ENCODE peak calls at places on chromosomes 3 and 15, in four cellular contexts. One of them, this sample, is unnamed.

GRCh38 chr15:92523176-92523575 is 129.5 kb downstream of the ST8SIA2 start:
- DNase-seq in foreskin fibroblast: no peak
- DNase-seq in IMR-90: no peak
- DNase-seq in dorsolateral prefrontal cortex: no peak
- DNase-seq in this sample: no peak

GRCh38 chr3:14508966-14509795 is 31.0 kb downstream of the GRIP2 start:
- DNase-seq in foreskin fibroblast: no peak
- DNase-seq in IMR-90: peak
- DNase-seq in dorsolateral prefrontal cortex: peak
- DNase-seq in this sample: no peak

GRCh38 chr15:60804986-60805949 is 326.3 kb upstream of the ICE2 start:
- DNase-seq in foreskin fibroblast: no peak
- DNase-seq in IMR-90: peak
- DNase-seq in dorsolateral prefrontal cortex: no peak
- DNase-seq in this sample: no peak

GRCh38 chr3:142929109-142929508 is 34.4 kb downstream of the PAQR9 start:
- DNase-seq in foreskin fibroblast: no peak
- DNase-seq in IMR-90: peak
- DNase-seq in dorsolateral prefrontal cortex: no peak
- DNase-seq in this sample: peak

GRCh38 chr3:17949116-17949515 is 206.7 kb upstream of the TBC1D5 start:
- DNase-seq in foreskin fibroblast: no peak
- DNase-seq in IMR-90: no peak
- DNase-seq in dorsolateral prefrontal cortex: no peak
- DNase-seq in this sample: no peak

GRCh38 chr3:129045675-129046036 is 14.9 kb upstream of the GP9 start:
- DNase-seq in foreskin fibroblast: no peak
- DNase-seq in IMR-90: no peak
- DNase-seq in dorsolateral prefrontal cortex: peak
- DNase-seq in this sample: no peak

GRCh38 chr3:194854290-194855024 is 168.8 kb downstream of the FAM43A start:
- DNase-seq in foreskin fibroblast: no peak
- DNase-seq in IMR-90: no peak
- DNase-seq in dorsolateral prefrontal cortex: no peak
- DNase-seq in this sample: no peak

GRCh38 chr3:188049890-188050530 is 103.9 kb upstream of the LPP start:
- DNase-seq in foreskin fibroblast: no peak
- DNase-seq in IMR-90: no peak
- DNase-seq in dorsolateral prefrontal cortex: no peak
- DNase-seq in this sample: no peak

GRCh38 chr3:35028157-35028556 is 611.2 kb upstream of the ARPP21 start:
- DNase-seq in foreskin fibroblast: no peak
- DNase-seq in IMR-90: no peak
- DNase-seq in dorsolateral prefrontal cortex: no peak
- DNase-seq in this sample: no peak

GRCh38 chr3:111979689-111980025 is 831 bp downstream of the ABHD10 start:
- DNase-seq in foreskin fibroblast: no peak
- DNase-seq in IMR-90: no peak
- DNase-seq in dorsolateral prefrontal cortex: no peak
- DNase-seq in this sample: no peak

GRCh38 chr3:108564564-108564963 is 24.7 kb downstream of the CIP2A start:
- DNase-seq in foreskin fibroblast: no peak
- DNase-seq in IMR-90: peak
- DNase-seq in dorsolateral prefrontal cortex: no peak
- DNase-seq in this sample: no peak

GRCh38 chr3:195238626-195239118 is 32.3 kb downstream of the XXYLT1 start:
- DNase-seq in foreskin fibroblast: peak
- DNase-seq in IMR-90: peak
- DNase-seq in dorsolateral prefrontal cortex: no peak
- DNase-seq in this sample: peak

GRCh38 chr3:127207727-127208482 is 15.0 kb downstream of the PRR23E start:
- DNase-seq in foreskin fibroblast: no peak
- DNase-seq in IMR-90: no peak
- DNase-seq in dorsolateral prefrontal cortex: no peak
- DNase-seq in this sample: no peak

GRCh38 chr15:77759896-77760592 is 127.3 kb upstream of the LINGO1 start:
- DNase-seq in foreskin fibroblast: no peak
- DNase-seq in IMR-90: no peak
- DNase-seq in dorsolateral prefrontal cortex: no peak
- DNase-seq in this sample: no peak

GRCh38 chr3:46995901-46996562 is 16.6 kb downstream of the NBEAL2 start:
- DNase-seq in foreskin fibroblast: no peak
- DNase-seq in IMR-90: no peak
- DNase-seq in dorsolateral prefrontal cortex: no peak
- DNase-seq in this sample: no peak

GRCh38 chr3:196502775-196503181 is 790 bp downstream of the RNF168 start:
- DNase-seq in foreskin fibroblast: peak
- DNase-seq in IMR-90: peak
- DNase-seq in dorsolateral prefrontal cortex: peak
- DNase-seq in this sample: peak

GRCh38 chr3:47491777-47492176 is 16.0 kb upstream of the SCAP start:
- DNase-seq in foreskin fibroblast: no peak
- DNase-seq in IMR-90: no peak
- DNase-seq in dorsolateral prefrontal cortex: no peak
- DNase-seq in this sample: no peak

GRCh38 chr15:23565395-23566069 is at the start of gene MKRN3:
- DNase-seq in foreskin fibroblast: peak
- DNase-seq in IMR-90: peak
- DNase-seq in dorsolateral prefrontal cortex: peak
- DNase-seq in this sample: peak

DNA sequence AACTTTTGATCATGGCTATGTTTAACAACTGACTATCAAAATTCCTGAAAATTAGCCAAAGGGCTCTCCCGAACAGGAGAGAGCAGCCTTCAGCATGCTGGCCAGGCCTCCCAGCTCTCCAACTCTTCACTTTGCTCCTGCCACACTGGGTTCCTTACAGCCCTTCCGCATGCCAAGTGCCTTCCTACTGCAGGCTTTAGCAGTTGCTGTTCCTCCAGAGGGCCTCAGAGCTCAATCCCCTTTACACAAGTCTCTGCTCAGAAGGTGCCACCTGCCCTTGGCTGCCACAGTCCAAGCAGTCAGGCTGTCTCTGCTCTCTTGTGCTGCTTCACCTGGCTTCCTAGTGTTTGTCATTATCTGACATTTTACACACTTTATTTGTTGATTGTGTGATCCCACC is 553.1 kb upstream of the PPP2R3A start:
- DNase-seq in foreskin fibroblast: no peak
- DNase-seq in IMR-90: no peak
- DNase-seq in dorsolateral prefrontal cortex: no peak
- DNase-seq in this sample: no peak
- TF ChIP-seq CTCF in foreskin fibroblast: no peak
- TF ChIP-seq CTCF in IMR-90: no peak
- TF ChIP-seq CTCF in dorsolateral prefrontal cortex: no peak
- TF ChIP-seq CTCF in this sample: no peak

GRCh38 chr15:80934761-80935221 is 54.8 kb downstream of the MESD start:
- DNase-seq in foreskin fibroblast: no peak
- DNase-seq in IMR-90: peak
- DNase-seq in dorsolateral prefrontal cortex: no peak
- DNase-seq in this sample: peak
- TF ChIP-seq CTCF in foreskin fibroblast: no peak
- TF ChIP-seq CTCF in IMR-90: peak
- TF ChIP-seq CTCF in dorsolateral prefrontal cortex: no peak
- TF ChIP-seq CTCF in this sample: no peak

GRCh38 chr3:38627956-38628355 is 21.5 kb downstream of the SCN5A start:
- DNase-seq in foreskin fibroblast: no peak
- DNase-seq in IMR-90: no peak
- DNase-seq in dorsolateral prefrontal cortex: no peak
- DNase-seq in this sample: no peak

GRCh38 chr3:38623539-38623938 is 25.9 kb downstream of the SCN5A start:
- DNase-seq in foreskin fibroblast: no peak
- DNase-seq in IMR-90: no peak
- DNase-seq in dorsolateral prefrontal cortex: no peak
- DNase-seq in this sample: no peak

GRCh38 chr3:38628835-38629234 is 20.7 kb downstream of the SCN5A start:
- DNase-seq in foreskin fibroblast: no peak
- DNase-seq in IMR-90: no peak
- DNase-seq in dorsolateral prefrontal cortex: no peak
- DNase-seq in this sample: no peak

GRCh38 chr3:38622336-38622735 is 27.2 kb downstream of the SCN5A start:
- DNase-seq in foreskin fibroblast: no peak
- DNase-seq in IMR-90: no peak
- DNase-seq in dorsolateral prefrontal cortex: no peak
- DNase-seq in this sample: no peak

GRCh38 chr3:38626171-38626570 is 23.3 kb downstream of the SCN5A start:
- DNase-seq in foreskin fibroblast: no peak
- DNase-seq in IMR-90: no peak
- DNase-seq in dorsolateral prefrontal cortex: no peak
- DNase-seq in this sample: no peak
- TF ChIP-seq CTCF in foreskin fibroblast: no peak
- TF ChIP-seq CTCF in IMR-90: no peak
- TF ChIP-seq CTCF in dorsolateral prefrontal cortex: no peak
- TF ChIP-seq CTCF in this sample: no peak

DNA sequence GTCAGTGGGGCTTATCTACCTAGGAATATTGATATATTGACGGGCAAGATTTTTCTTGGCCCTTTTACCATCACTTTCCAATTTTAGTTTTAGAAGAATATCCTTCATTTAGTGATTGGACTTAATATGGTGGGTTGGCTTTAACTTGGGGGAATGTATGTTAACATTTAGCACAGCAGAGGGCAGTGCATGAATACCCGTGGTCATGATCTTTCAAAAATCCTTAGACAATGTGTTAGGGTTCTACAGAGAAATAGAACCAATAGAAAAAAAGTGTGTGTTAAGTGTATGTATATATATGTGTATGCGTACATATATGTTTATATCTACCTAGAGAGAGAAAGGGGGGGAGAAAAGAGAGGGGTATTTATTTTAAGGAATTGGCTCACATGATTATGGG is 36.9 kb downstream of the GPR171 start:
- DNase-seq in foreskin fibroblast: no peak
- DNase-seq in IMR-90: peak
- DNase-seq in dorsolateral prefrontal cortex: no peak
- DNase-seq in this sample: no peak
- TF ChIP-seq CTCF in foreskin fibroblast: peak
- TF ChIP-seq CTCF in IMR-90: peak
- TF ChIP-seq CTCF in dorsolateral prefrontal cortex: no peak
- TF ChIP-seq CTCF in this sample: no peak

GRCh38 chr3:94716326-94717018 is 653.6 kb downstream of the NSUN3 start:
- DNase-seq in foreskin fibroblast: no peak
- DNase-seq in IMR-90: no peak
- DNase-seq in dorsolateral prefrontal cortex: peak
- DNase-seq in this sample: no peak
- TF ChIP-seq CTCF in foreskin fibroblast: no peak
- TF ChIP-seq CTCF in IMR-90: no peak
- TF ChIP-seq CTCF in dorsolateral prefrontal cortex: peak
- TF ChIP-seq CTCF in this sample: no peak

GRCh38 chr3:183018416-183019192 is 38.3 kb upstream of the DCUN1D1 start:
- DNase-seq in foreskin fibroblast: no peak
- DNase-seq in IMR-90: no peak
- DNase-seq in dorsolateral prefrontal cortex: no peak
- DNase-seq in this sample: no peak
- TF ChIP-seq CTCF in foreskin fibroblast: no peak
- TF ChIP-seq CTCF in IMR-90: no peak
- TF ChIP-seq CTCF in dorsolateral prefrontal cortex: no peak
- TF ChIP-seq CTCF in this sample: no peak

DNA sequence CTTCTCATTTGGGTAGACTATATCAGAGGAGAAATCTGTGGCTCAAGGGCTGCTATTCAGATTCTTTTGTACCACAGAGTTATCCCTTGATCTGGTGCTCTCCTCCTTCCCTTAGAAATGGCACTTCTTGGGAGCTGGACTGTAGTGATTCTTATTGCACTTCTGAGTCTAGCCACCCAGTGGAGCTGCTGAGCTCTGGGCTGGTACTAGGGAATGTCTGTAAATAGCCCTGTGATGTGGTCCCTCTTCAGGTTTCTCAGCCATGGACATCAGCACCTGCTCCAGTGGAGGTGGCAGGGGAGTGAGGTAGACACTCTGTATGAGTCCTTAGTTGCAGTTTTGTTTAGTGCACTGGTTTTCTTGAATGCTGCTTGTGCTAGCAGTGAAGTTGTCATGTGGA is 1292.6 kb downstream of the SI start:
- DNase-seq in foreskin fibroblast: no peak
- DNase-seq in IMR-90: no peak
- DNase-seq in dorsolateral prefrontal cortex: no peak
- DNase-seq in this sample: no peak
- TF ChIP-seq CTCF in foreskin fibroblast: no peak
- TF ChIP-seq CTCF in IMR-90: no peak
- TF ChIP-seq CTCF in dorsolateral prefrontal cortex: no peak
- TF ChIP-seq CTCF in this sample: no peak

GRCh38 chr3:33980252-33980651 is 181.8 kb downstream of the PDCD6IP start:
- DNase-seq in foreskin fibroblast: peak
- DNase-seq in IMR-90: peak
- DNase-seq in dorsolateral prefrontal cortex: peak
- DNase-seq in this sample: peak
- TF ChIP-seq CTCF in foreskin fibroblast: peak
- TF ChIP-seq CTCF in IMR-90: peak
- TF ChIP-seq CTCF in dorsolateral prefrontal cortex: peak
- TF ChIP-seq CTCF in this sample: peak

GRCh38 chr15:29115093-29115991 is 154.3 kb downstream of the NSMCE3 start:
- DNase-seq in foreskin fibroblast: no peak
- DNase-seq in IMR-90: no peak
- DNase-seq in dorsolateral prefrontal cortex: peak
- DNase-seq in this sample: no peak
- TF ChIP-seq CTCF in foreskin fibroblast: peak
- TF ChIP-seq CTCF in IMR-90: peak
- TF ChIP-seq CTCF in dorsolateral prefrontal cortex: peak
- TF ChIP-seq CTCF in this sample: no peak

DNA sequence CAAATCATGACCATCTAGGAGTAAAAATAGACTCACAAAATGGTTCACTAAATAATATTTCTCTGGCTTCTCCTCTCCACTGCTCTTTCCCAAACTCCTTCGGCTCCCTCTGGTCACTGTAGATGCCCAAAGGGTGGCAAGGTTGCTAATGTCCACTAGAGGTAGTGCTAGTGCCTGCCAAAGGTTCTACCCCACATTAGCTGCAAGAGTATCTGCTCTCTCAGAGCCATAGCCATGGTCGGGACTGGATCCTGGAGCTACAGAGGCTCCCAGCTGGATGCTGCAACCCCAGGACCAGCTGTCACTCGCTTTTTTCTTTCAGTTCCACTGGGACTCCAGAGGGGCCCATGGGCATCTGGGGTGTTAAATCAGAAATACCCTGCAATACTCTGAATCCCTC is 8.5 kb downstream of the HTR3D start:
- DNase-seq in foreskin fibroblast: peak
- DNase-seq in IMR-90: peak
- DNase-seq in dorsolateral prefrontal cortex: no peak
- DNase-seq in this sample: no peak
- TF ChIP-seq CTCF in foreskin fibroblast: peak
- TF ChIP-seq CTCF in IMR-90: peak
- TF ChIP-seq CTCF in dorsolateral prefrontal cortex: no peak
- TF ChIP-seq CTCF in this sample: peak

This sample was measured in HFF-Myc.